ENCODE peak calls at places on chromosomes 12 and 14, in five cellular contexts. V is GM13977, R is fibroblast of mammary gland, J is NCI-H1417, K is AG08396. I is an unnamed sample.

GRCh38 chr12:3493225-3494049 is 2.4 kb downstream of the PRMT8 start:
- DNase-seq in V (no peak), K (no peak), R (no peak), J (peak; percentile 20), I (no peak)

GRCh38 chr12:102425109-102426009 is 55.0 kb downstream of the IGF1 start:
- DNase-seq in K (no peak), R (no peak), J (no peak), V (no peak), I (no peak)

GRCh38 chr14:34794217-34794616 is 79.8 kb upstream of the CFL2 start:
- DNase-seq in K (peak; percentile 28), J (no peak), R (peak; percentile 15), V (no peak), I (no peak)

GRCh38 chr12:52423661-52424503 is 10.3 kb downstream of the KRT75 start:
- DNase-seq in K (no peak), J (peak; percentile 59), R (no peak), V (no peak), I (no peak)

GRCh38 chr12:49296034-49296835 is 1.3 kb downstream of the PRPH start:
- DNase-seq in R (no peak), K (peak; percentile 70), V (peak; percentile 92), J (peak; percentile 88), I (peak; percentile 64)

GRCh38 chr14:64760146-64760755 is 56.0 kb downstream of the PLEKHG3 start:
- DNase-seq in R (peak; percentile 45), K (peak; percentile 65), V (peak; percentile 82), J (peak; percentile 22), I (peak; percentile 54)

GRCh38 chr14:80850197-80850814 is 91.2 kb downstream of the CEP128 start:
- DNase-seq in K (peak; percentile 7), R (peak; percentile 67), V (peak; percentile 10), J (peak; percentile 27), I (no peak)

GRCh38 chr14:76267322-76268012 is 108.5 kb upstream of the ESRRB start:
- DNase-seq in K (peak; percentile 76), R (peak; percentile 42), V (peak; percentile 39), J (no peak), I (no peak)

GRCh38 chr12:2003676-2004112 is 563 bp downstream of the DCP1B start:
- DNase-seq in K (no peak), V (no peak), J (peak; percentile 44), R (peak; percentile 30), I (no peak)

GRCh38 chr12:25366159-25366558 is 115.4 kb upstream of the KRAS start:
- DNase-seq in V (no peak), K (no peak), R (no peak), J (no peak), I (no peak)

GRCh38 chr14:99001241-99001640 is 270.8 kb downstream of the BCL11B start:
- DNase-seq in V (no peak), K (no peak), R (no peak), J (no peak), I (no peak)

I was measured in CD4-positive, alpha-beta memory T cell.